ENCODE peak calls at places on chromosome 10, in nine cellular contexts. C, G, K, F, N, E, I, Q and D are unnamed samples.

GRCh38 chr10:77333610-77334340 is 303.8 kb downstream of the KCNMA1 start:
- DNase-seq in G (no peak), K (no peak), N (no peak), I (no peak), F (no peak), Q (no peak), C (no peak), E (no peak), D (no peak)

GRCh38 chr10:126049741-126050140 is 153.4 kb downstream of the FANK1 start:
- DNase-seq in C (no peak), E (peak), Q (no peak), F (no peak), I (no peak), N (no peak), K (no peak), G (no peak), D (peak)

GRCh38 chr10:31554556-31554955 is 235.5 kb downstream of the ZEB1 start:
- DNase-seq in I (no peak), G (no peak), C (no peak), N (no peak), E (peak), F (no peak), K (peak), Q (no peak), D (no peak)

GRCh38 chr10:59830601-59831259 is 75.6 kb downstream of the CCDC6 start:
- DNase-seq in C (no peak), K (peak), N (peak), I (no peak), G (no peak), F (peak), E (peak), Q (no peak), D (peak)

GRCh38 chr10:29039659-29040309 is 249.1 kb upstream of the LYZL1 start:
- DNase-seq in K (peak), E (peak), N (peak), Q (no peak), F (no peak), G (no peak), C (no peak), I (no peak), D (no peak)

GRCh38 chr10:118669020-118669766 is 73.7 kb upstream of the PRLHR start:
- DNase-seq in Q (no peak), C (no peak), F (no peak), N (no peak), E (peak), K (peak), G (no peak), I (peak), D (peak)

GRCh38 chr10:123526356-123527079 is 139.6 kb upstream of the GPR26 start:
- DNase-seq in E (no peak), I (no peak), Q (no peak), G (no peak), K (no peak), F (no peak), N (no peak), C (no peak), D (no peak)

GRCh38 chr10:36412942-36413341 is 712.5 kb upstream of the ANKRD30A start:
- DNase-seq in N (no peak), E (no peak), G (no peak), I (no peak), K (no peak), F (no peak), C (no peak), Q (no peak), D (no peak)

GRCh38 chr10:103544657-103545310 is 51.3 kb downstream of the NEURL1 start:
- DNase-seq in K (no peak), N (no peak), G (no peak), E (no peak), I (no peak), F (no peak), Q (no peak), C (no peak), D (no peak)

GRCh38 chr10:59793924-59794323 is 40.7 kb upstream of the MRLN start:
- DNase-seq in I (no peak), F (no peak), C (no peak), N (no peak), K (peak), Q (no peak), G (no peak), E (no peak), D (no peak)

GRCh38 chr10:6583447-6583846 is 3.4 kb upstream of the PRKCQ start:
- DNase-seq in C (no peak), F (no peak), E (no peak), I (no peak), G (peak), Q (peak), K (no peak), N (no peak), D (no peak)

GRCh38 chr10:69439350-69439739 is 11.9 kb upstream of the TSPAN15 start:
- DNase-seq in E (peak), F (no peak), N (peak), K (no peak), C (no peak), G (no peak), I (no peak), Q (no peak), D (no peak)